ENCODE peak calls at places on chromosome 21, in seven cellular contexts. E is activated naive CD8-positive, alpha-beta T cell treated with anti-CD3 and anti-CD28 coated beads for 36 hours; M is smooth muscle cell of the brain vasculature; A is neural crest cell; O is stimulated activated naive B cell treated with anti-CD40 and anti-IgM and Interleukin-4, amounts not matched to agents 10 μg/mL and 1 μg/mL and 100 μg/mL, for 72 hours; Q is astrocyte of the hippocampus; I is brain microvascular endothelial cell. J is an unnamed sample.

GRCh38 chr21:38930838-38931237 is 125.1 kb downstream of the ETS2 start:
- DNase-seq in E (no peak), M (no peak), A (no peak), O (no peak), Q (no peak), I (no peak), J (peak; percentile 50)

GRCh38 chr21:45581322-45581712 is 39.1 kb upstream of the SLC19A1 start:
- DNase-seq in E (no peak), M (no peak), A (no peak), O (no peak), Q (no peak), I (no peak), J (no peak)

GRCh38 chr21:46121286-46122221 is 23.6 kb downstream of the COL6A2 start:
- DNase-seq in E (no peak), M (no peak), A (no peak), O (no peak), Q (no peak), I (no peak), J (no peak)

GRCh38 chr21:41678016-41678935 is 88.6 kb downstream of the RIPK4 start:
- DNase-seq in E (no peak), M (no peak), A (no peak), O (no peak), Q (peak; percentile 95), I (no peak), J (no peak)

GRCh38 chr21:44823179-44823654 is 5.4 kb upstream of the SUMO3 start:
- DNase-seq in E (no peak), M (no peak), A (no peak), O (no peak), Q (no peak), I (no peak), J (no peak)

GRCh38 chr21:18298228-18298627 is 53.6 kb downstream of the CHODL start:
- DNase-seq in E (no peak), M (no peak), A (no peak), O (no peak), Q (no peak), I (no peak), J (no peak)

GRCh38 chr21:46117586-46118304 is 19.8 kb downstream of the COL6A2 start:
- DNase-seq in E (no peak), M (no peak), A (no peak), O (no peak), Q (no peak), I (no peak), J (no peak)

GRCh38 chr21:28632718-28633408 is 359.8 kb downstream of the LTN1 start:
- DNase-seq in E (no peak), M (no peak), A (no peak), O (no peak), Q (peak; percentile 30), I (peak; percentile 83), J (peak; percentile 28)

GRCh38 chr21:34936299-34936698 is 112.8 kb downstream of the RUNX1 start:
- DNase-seq in E (no peak), M (no peak), A (no peak), O (no peak), Q (peak; percentile 9), I (no peak), J (no peak)

GRCh38 chr21:33451634-33452071 is 28.1 kb downstream of the TMEM50B start:
- DNase-seq in E (no peak), M (no peak), A (no peak), O (no peak), Q (peak; percentile 15), I (no peak), J (no peak)

GRCh38 chr21:41217656-41218380 is 49.9 kb downstream of the BACE2 start:
- DNase-seq in E (no peak), M (no peak), A (no peak), O (no peak), Q (peak; percentile 45), I (peak; percentile 61), J (no peak)

GRCh38 chr21:41952568-41953248 is 1.1 kb downstream of the C2CD2 start:
- DNase-seq in E (no peak), M (no peak), A (no peak), O (no peak), Q (peak; percentile 20), I (no peak), J (no peak)

GRCh38 chr21:31132574-31133242 is 94.4 kb upstream of the KRTAP19-8 start:
- DNase-seq in E (peak; percentile 48), M (no peak), A (no peak), O (no peak), Q (peak; percentile 44), I (peak; percentile 7), J (no peak)

GRCh38 chr21:42556476-42556875 is 42.8 kb downstream of the SLC37A1 start:
- DNase-seq in E (no peak), M (no peak), A (no peak), O (no peak), Q (no peak), I (no peak), J (no peak)

GRCh38 chr21:42745511-42746239 is 92.3 kb downstream of the PDE9A start:
- DNase-seq in E (peak; percentile 19), M (no peak), A (no peak), O (no peak), Q (no peak), I (no peak), J (no peak)

GRCh38 chr21:25691931-25692330 is 42.8 kb downstream of the ATP5PF start:
- DNase-seq in E (no peak), M (no peak), A (no peak), O (no peak), Q (no peak), I (no peak), J (no peak)

GRCh38 chr21:46098303-46099141 is 610 bp downstream of the COL6A2 start:
- DNase-seq in E (peak; percentile 31), M (no peak), A (no peak), O (no peak), Q (peak; percentile 54), I (no peak), J (no peak)

GRCh38 chr21:43274022-43274945 is 105.5 kb downstream of the CRYAA start:
- DNase-seq in E (no peak), M (no peak), A (no peak), O (no peak), Q (no peak), I (no peak), J (no peak)

GRCh38 chr21:29024474-29025327 is at the start of gene USP16:
- DNase-seq in E (peak; percentile 93), M (peak; percentile 99), A (peak; percentile 92), O (peak; percentile 98), Q (peak; percentile 99), I (peak; percentile 99), J (peak; percentile 97)

GRCh38 chr21:37224861-37225260 is 42.3 kb downstream of the VPS26C start:
- DNase-seq in E (no peak), M (no peak), A (no peak), O (no peak), Q (no peak), I (no peak), J (no peak)

GRCh38 chr21:33875026-33875695 is 40.4 kb downstream of the ATP5PO start:
- DNase-seq in E (no peak), M (no peak), A (no peak), O (no peak), Q (no peak), I (no peak), J (no peak)

GRCh38 chr21:26469789-26470188 is 103.3 kb downstream of the CYYR1 start:
- DNase-seq in E (no peak), M (no peak), A (no peak), O (no peak), Q (peak; percentile 72), I (peak; percentile 43), J (peak; percentile 67)

GRCh38 chr21:36209626-36210171 is 53.1 kb downstream of the DOP1B start:
- DNase-seq in E (no peak), M (peak; percentile 45), A (no peak), O (no peak), Q (peak; percentile 68), I (peak; percentile 42), J (no peak)

GRCh38 chr21:42973309-42973990 is 912 bp upstream of the PKNOX1 start:
- DNase-seq in E (no peak), M (no peak), A (no peak), O (no peak), Q (no peak), I (no peak), J (no peak)

GRCh38 chr21:28419110-28419509 is 573.6 kb downstream of the LTN1 start:
- DNase-seq in E (no peak), M (no peak), A (no peak), O (no peak), Q (peak; percentile 39), I (peak; percentile 52), J (no peak)

GRCh38 chr21:34704119-34704518 is 35.3 kb downstream of the CLIC6 start:
- DNase-seq in E (no peak), M (no peak), A (no peak), O (no peak), Q (peak; percentile 77), I (no peak), J (peak; percentile 88)

GRCh38 chr21:45303111-45303615 is 15.5 kb upstream of the POFUT2 start:
- DNase-seq in E (no peak), M (no peak), A (no peak), O (no peak), Q (no peak), I (no peak), J (no peak)

GRCh38 chr21:42010507-42011493 is 640 bp upstream of the ZBTB21 start:
- DNase-seq in E (peak; percentile 50), M (no peak), A (no peak), O (no peak), Q (no peak), I (no peak), J (no peak)

GRCh38 chr21:44871576-44872265 is 1.8 kb downstream of the PTTG1IP start:
- DNase-seq in E (no peak), M (no peak), A (no peak), O (no peak), Q (peak; percentile 66), I (peak; percentile 70), J (peak; percentile 44)

GRCh38 chr21:38956791-38957571 is 151.3 kb downstream of the ETS2 start:
- DNase-seq in E (no peak), M (no peak), A (no peak), O (no peak), Q (peak; percentile 47), I (no peak), J (no peak)

GRCh38 chr21:42381347-42381984 is 14.4 kb downstream of the TMPRSS3 start:
- DNase-seq in E (peak; percentile 46), M (no peak), A (no peak), O (no peak), Q (peak; percentile 34), I (peak; percentile 34), J (no peak)

GRCh38 chr21:35606136-35606535 is 454.2 kb downstream of the SETD4 start:
- DNase-seq in E (no peak), M (no peak), A (no peak), O (no peak), Q (no peak), I (no peak), J (no peak)

GRCh38 chr21:39575778-39576177 is 37.0 kb upstream of the B3GALT5 start:
- DNase-seq in E (no peak), M (no peak), A (no peak), O (no peak), Q (peak; percentile 65), I (no peak), J (no peak)

GRCh38 chr21:26070822-26071425 is 99.6 kb downstream of the APP start:
- DNase-seq in E (peak; percentile 15), M (peak; percentile 56), A (no peak), O (no peak), Q (peak; percentile 41), I (peak; percentile 48), J (peak; percentile 6)

GRCh38 chr21:33268736-33269441 is 2.7 kb downstream of the IL10RB start:
- DNase-seq in E (no peak), M (no peak), A (no peak), O (peak; percentile 53), Q (no peak), I (no peak), J (no peak)